ENCODE peak calls at places on chromosomes 12 and 14, in five cellular contexts. One of them, this sample, is unnamed.

GRCh38 chr14:104744484-104744883 is 8.5 kb upstream of the SIVA1 start:
- DNase-seq in mesendoderm: no peak
- DNase-seq in frontal cortex: no peak
- DNase-seq in CD4-positive, alpha-beta T cell: no peak
- DNase-seq in Right ventricle myocardium superior: no peak
- DNase-seq in this sample: no peak

GRCh38 chr14:61342486-61342885 is 21.1 kb downstream of the PRKCH start:
- DNase-seq in mesendoderm: no peak
- DNase-seq in frontal cortex: no peak
- DNase-seq in CD4-positive, alpha-beta T cell: peak; percentile 70
- DNase-seq in Right ventricle myocardium superior: no peak
- DNase-seq in this sample: no peak

GRCh38 chr12:59164991-59165718 is 244.9 kb upstream of the LRIG3 start:
- DNase-seq in mesendoderm: peak; percentile 44
- DNase-seq in frontal cortex: no peak
- DNase-seq in CD4-positive, alpha-beta T cell: no peak
- DNase-seq in Right ventricle myocardium superior: no peak
- DNase-seq in this sample: peak; percentile 60

GRCh38 chr12:109875572-109876131 is 4.7 kb downstream of the GLTP start:
- DNase-seq in mesendoderm: no peak
- DNase-seq in frontal cortex: no peak
- DNase-seq in CD4-positive, alpha-beta T cell: no peak
- DNase-seq in Right ventricle myocardium superior: no peak
- DNase-seq in this sample: no peak

GRCh38 chr14:87066221-87066817 is 926.7 kb downstream of the GALC start:
- DNase-seq in mesendoderm: peak; percentile 19
- DNase-seq in frontal cortex: no peak
- DNase-seq in CD4-positive, alpha-beta T cell: no peak
- DNase-seq in Right ventricle myocardium superior: no peak
- DNase-seq in this sample: peak; percentile 22

GRCh38 chr14:89367449-89368120 is 49.4 kb downstream of the FOXN3 start:
- DNase-seq in mesendoderm: no peak
- DNase-seq in frontal cortex: no peak
- DNase-seq in CD4-positive, alpha-beta T cell: no peak
- DNase-seq in Right ventricle myocardium superior: no peak
- DNase-seq in this sample: no peak

GRCh38 chr14:38868415-38869290 is 234.4 kb downstream of the SEC23A start:
- DNase-seq in mesendoderm: no peak
- DNase-seq in frontal cortex: no peak
- DNase-seq in CD4-positive, alpha-beta T cell: no peak
- DNase-seq in Right ventricle myocardium superior: no peak
- DNase-seq in this sample: no peak

GRCh38 chr12:129016159-129016558 is 162.9 kb downstream of the GLT1D1 start:
- DNase-seq in mesendoderm: no peak
- DNase-seq in frontal cortex: no peak
- DNase-seq in CD4-positive, alpha-beta T cell: no peak
- DNase-seq in Right ventricle myocardium superior: no peak
- DNase-seq in this sample: no peak

GRCh38 chr12:107242189-107242588 is 148.8 kb upstream of the CRY1 start:
- DNase-seq in mesendoderm: no peak
- DNase-seq in frontal cortex: no peak
- DNase-seq in CD4-positive, alpha-beta T cell: no peak
- DNase-seq in Right ventricle myocardium superior: no peak
- DNase-seq in this sample: peak; percentile 66

GRCh38 chr14:60561845-60562746 is 53.1 kb downstream of the SIX6 start:
- DNase-seq in mesendoderm: peak; percentile 91
- DNase-seq in frontal cortex: peak; percentile 29
- DNase-seq in CD4-positive, alpha-beta T cell: no peak
- DNase-seq in Right ventricle myocardium superior: peak; percentile 42
- DNase-seq in this sample: peak; percentile 79

GRCh38 chr14:71645656-71646055 is 286.6 kb upstream of the RGS6 start:
- DNase-seq in mesendoderm: no peak
- DNase-seq in frontal cortex: no peak
- DNase-seq in CD4-positive, alpha-beta T cell: no peak
- DNase-seq in Right ventricle myocardium superior: no peak
- DNase-seq in this sample: no peak

GRCh38 chr14:100292301-100292775 is 13.9 kb downstream of the SLC25A29 start:
- DNase-seq in mesendoderm: no peak
- DNase-seq in frontal cortex: no peak
- DNase-seq in CD4-positive, alpha-beta T cell: no peak
- DNase-seq in Right ventricle myocardium superior: peak; percentile 39
- DNase-seq in this sample: no peak

GRCh38 chr12:75631809-75632208 is 120.4 kb upstream of the KRR1 start:
- DNase-seq in mesendoderm: no peak
- DNase-seq in frontal cortex: no peak
- DNase-seq in CD4-positive, alpha-beta T cell: no peak
- DNase-seq in Right ventricle myocardium superior: no peak
- DNase-seq in this sample: no peak

GRCh38 chr12:53495903-53496751 is 3.1 kb downstream of the MAP3K12 start:
- DNase-seq in mesendoderm: peak; percentile 89
- DNase-seq in frontal cortex: no peak
- DNase-seq in CD4-positive, alpha-beta T cell: no peak
- DNase-seq in Right ventricle myocardium superior: peak; percentile 72
- DNase-seq in this sample: no peak

GRCh38 chr12:124301084-124301654 is 6.3 kb downstream of the RFLNA start:
- DNase-seq in mesendoderm: no peak
- DNase-seq in frontal cortex: no peak
- DNase-seq in CD4-positive, alpha-beta T cell: no peak
- DNase-seq in Right ventricle myocardium superior: peak; percentile 20
- DNase-seq in this sample: no peak

GRCh38 chr12:80752464-80752863 is 35.8 kb downstream of the MYF5 start:
- DNase-seq in mesendoderm: no peak
- DNase-seq in frontal cortex: no peak
- DNase-seq in CD4-positive, alpha-beta T cell: no peak
- DNase-seq in Right ventricle myocardium superior: no peak
- DNase-seq in this sample: no peak

GRCh38 chr14:54722791-54723432 is 156.0 kb downstream of the SAMD4A start:
- DNase-seq in mesendoderm: peak; percentile 58
- DNase-seq in frontal cortex: no peak
- DNase-seq in CD4-positive, alpha-beta T cell: no peak
- DNase-seq in Right ventricle myocardium superior: no peak
- DNase-seq in this sample: peak; percentile 83

GRCh38 chr14:69087061-69087461 is 65.9 kb downstream of the DCAF5 start:
- DNase-seq in mesendoderm: no peak
- DNase-seq in frontal cortex: no peak
- DNase-seq in CD4-positive, alpha-beta T cell: no peak
- DNase-seq in Right ventricle myocardium superior: no peak
- DNase-seq in this sample: no peak

GRCh38 chr14:39368261-39368959 is 63.8 kb downstream of the FBXO33 start:
- DNase-seq in mesendoderm: peak; percentile 96
- DNase-seq in frontal cortex: peak; percentile 44
- DNase-seq in CD4-positive, alpha-beta T cell: peak; percentile 10
- DNase-seq in Right ventricle myocardium superior: no peak
- DNase-seq in this sample: peak; percentile 81

GRCh38 chr14:37584211-37585100 is 10.6 kb downstream of the FOXA1 start:
- DNase-seq in mesendoderm: no peak
- DNase-seq in frontal cortex: no peak
- DNase-seq in CD4-positive, alpha-beta T cell: no peak
- DNase-seq in Right ventricle myocardium superior: no peak
- DNase-seq in this sample: no peak

GRCh38 chr14:27605298-27605697 is 1007.5 kb upstream of the NOVA1 start:
- DNase-seq in mesendoderm: peak; percentile 45
- DNase-seq in frontal cortex: no peak
- DNase-seq in CD4-positive, alpha-beta T cell: no peak
- DNase-seq in Right ventricle myocardium superior: no peak
- DNase-seq in this sample: peak; percentile 37

GRCh38 chr12:108193922-108194321 is 64.8 kb downstream of the WSCD2 start:
- DNase-seq in mesendoderm: peak; percentile 37
- DNase-seq in frontal cortex: peak; percentile 54
- DNase-seq in CD4-positive, alpha-beta T cell: no peak
- DNase-seq in Right ventricle myocardium superior: no peak
- DNase-seq in this sample: peak; percentile 44

GRCh38 chr12:121087467-121088207 is 45.0 kb upstream of the P2RX7 start:
- DNase-seq in mesendoderm: no peak
- DNase-seq in frontal cortex: no peak
- DNase-seq in CD4-positive, alpha-beta T cell: no peak
- DNase-seq in Right ventricle myocardium superior: no peak
- DNase-seq in this sample: no peak

GRCh38 chr12:288687-289086 is 26.1 kb upstream of the SLC6A13 start:
- DNase-seq in mesendoderm: no peak
- DNase-seq in frontal cortex: no peak
- DNase-seq in CD4-positive, alpha-beta T cell: no peak
- DNase-seq in Right ventricle myocardium superior: peak; percentile 57
- DNase-seq in this sample: no peak

GRCh38 chr12:6370994-6371754 is 4.2 kb downstream of the SCNN1A start:
- DNase-seq in mesendoderm: peak; percentile 99
- DNase-seq in frontal cortex: no peak
- DNase-seq in CD4-positive, alpha-beta T cell: no peak
- DNase-seq in Right ventricle myocardium superior: no peak
- DNase-seq in this sample: no peak

GRCh38 chr14:68148276-68148675 is 328.7 kb downstream of the RAD51B start:
- DNase-seq in mesendoderm: no peak
- DNase-seq in frontal cortex: no peak
- DNase-seq in CD4-positive, alpha-beta T cell: no peak
- DNase-seq in Right ventricle myocardium superior: no peak
- DNase-seq in this sample: no peak

GRCh38 chr12:79433465-79434072 is 257.2 kb downstream of the PAWR start:
- DNase-seq in mesendoderm: no peak
- DNase-seq in frontal cortex: no peak
- DNase-seq in CD4-positive, alpha-beta T cell: no peak
- DNase-seq in Right ventricle myocardium superior: no peak
- DNase-seq in this sample: no peak

GRCh38 chr14:65034021-65034420 is 47.3 kb downstream of the FNTB start:
- DNase-seq in mesendoderm: no peak
- DNase-seq in frontal cortex: no peak
- DNase-seq in CD4-positive, alpha-beta T cell: no peak
- DNase-seq in Right ventricle myocardium superior: no peak
- DNase-seq in this sample: no peak

GRCh38 chr12:49813131-49813530 is 15.1 kb downstream of the NCKAP5L start:
- DNase-seq in mesendoderm: no peak
- DNase-seq in frontal cortex: no peak
- DNase-seq in CD4-positive, alpha-beta T cell: no peak
- DNase-seq in Right ventricle myocardium superior: no peak
- DNase-seq in this sample: no peak

GRCh38 chr12:42742691-42743090 is 153.1 kb upstream of the PRICKLE1 start:
- DNase-seq in mesendoderm: peak; percentile 72
- DNase-seq in frontal cortex: no peak
- DNase-seq in CD4-positive, alpha-beta T cell: no peak
- DNase-seq in Right ventricle myocardium superior: no peak
- DNase-seq in this sample: peak; percentile 37